ENCODE peak calls at places on chromosomes 1 and 21, in nine cellular contexts. I, C, W, P, A, R, Y, J and F are unnamed samples.

GRCh38 chr21:32929633-32930038 is 96.1 kb upstream of the OLIG2 start:
- DNase-seq in I (no peak), C (no peak), W (peak), P (no peak), A (no peak), R (no peak), Y (no peak), J (no peak), F (no peak)

GRCh38 chr1:66452162-66452561 is 81.8 kb upstream of the SGIP1 start:
- DNase-seq in I (no peak), C (no peak), W (no peak), P (no peak), A (no peak), R (no peak), Y (no peak), J (no peak), F (no peak)

GRCh38 chr1:2251786-2252185 is 23.7 kb downstream of the SKI start:
- DNase-seq in I (no peak), C (no peak), W (no peak), P (no peak), A (peak), R (no peak), Y (no peak), J (no peak), F (peak)

GRCh38 chr1:11648732-11649158 is 5.5 kb downstream of the FBXO2 start:
- DNase-seq in I (no peak), C (no peak), W (no peak), P (no peak), A (peak), R (no peak), Y (no peak), J (no peak), F (peak)

GRCh38 chr1:153483776-153484175 is 23.3 kb upstream of the S100A7 start:
- DNase-seq in I (no peak), C (no peak), W (no peak), P (no peak), A (no peak), R (no peak), Y (no peak), J (no peak), F (peak)

GRCh38 chr1:158586942-158587341 is 7.2 kb upstream of the OR10X1 start:
- DNase-seq in I (no peak), C (no peak), W (no peak), P (no peak), A (no peak), R (no peak), Y (no peak), J (no peak), F (no peak)

GRCh38 chr1:54475357-54476230 is 69.4 kb upstream of the SSBP3 start:
- DNase-seq in I (no peak), C (no peak), W (no peak), P (no peak), A (no peak), R (no peak), Y (no peak), J (no peak), F (no peak)

GRCh38 chr1:27397749-27398148 is 5.3 kb downstream of the GPR3 start:
- DNase-seq in I (no peak), C (no peak), W (no peak), P (no peak), A (no peak), R (no peak), Y (no peak), J (no peak), F (no peak)

GRCh38 chr1:221272940-221273339 is 393.7 kb downstream of the HLX start:
- DNase-seq in I (peak), C (no peak), W (no peak), P (no peak), A (no peak), R (no peak), Y (no peak), J (no peak), F (no peak)

GRCh38 chr21:45818276-45818903 is 163.2 kb upstream of the COL6A1 start:
- DNase-seq in I (peak), C (no peak), W (no peak), P (no peak), A (no peak), R (peak), Y (peak), J (no peak), F (no peak)

GRCh38 chr1:84365225-84366221 is 32.8 kb upstream of the DNASE2B start:
- DNase-seq in I (peak), C (no peak), W (no peak), P (no peak), A (no peak), R (peak), Y (peak), J (peak), F (peak)

GRCh38 chr1:42743302-42744029 is 3.4 kb upstream of the CLDN19 start:
- DNase-seq in I (no peak), C (no peak), W (no peak), P (no peak), A (no peak), R (no peak), Y (no peak), J (no peak), F (no peak)

GRCh38 chr1:235093685-235094592 is 34.7 kb downstream of the TOMM20 start:
- DNase-seq in I (peak), C (peak), W (peak), P (peak), A (peak), R (no peak), Y (peak), J (peak), F (peak)

GRCh38 chr1:16162163-16162822 is 6.4 kb upstream of the EPHA2 start:
- DNase-seq in I (no peak), C (no peak), W (no peak), P (no peak), A (no peak), R (no peak), Y (no peak), J (peak), F (peak)

GRCh38 chr21:44880762-44881585 is 7.5 kb upstream of the PTTG1IP start:
- DNase-seq in I (peak), C (no peak), W (no peak), P (no peak), A (no peak), R (peak), Y (peak), J (no peak), F (no peak)

GRCh38 chr1:111725192-111725591 is 14.0 kb downstream of the INKA2 start:
- DNase-seq in I (no peak), C (no peak), W (no peak), P (no peak), A (peak), R (no peak), Y (no peak), J (no peak), F (no peak)

GRCh38 chr1:67713071-67713806 is 28.2 kb downstream of the GADD45A start:
- DNase-seq in I (no peak), C (no peak), W (no peak), P (no peak), A (no peak), R (no peak), Y (peak), J (peak), F (peak)

GRCh38 chr21:38259665-38260064 is 2.9 kb downstream of the KCNJ15 start:
- DNase-seq in I (no peak), C (no peak), W (no peak), P (no peak), A (no peak), R (no peak), Y (no peak), J (no peak), F (no peak)

GRCh38 chr21:26124421-26124833 is 46.1 kb downstream of the APP start:
- DNase-seq in I (no peak), C (no peak), W (no peak), P (no peak), A (no peak), R (no peak), Y (no peak), J (no peak), F (no peak)

GRCh38 chr1:46501528-46501927 is 11.9 kb downstream of the DMBX1 start:
- DNase-seq in I (no peak), C (no peak), W (no peak), P (no peak), A (no peak), R (no peak), Y (no peak), J (no peak), F (no peak)

GRCh38 chr1:160567858-160568682 is 11.2 kb downstream of the CD84 start:
- DNase-seq in I (no peak), C (no peak), W (no peak), P (no peak), A (no peak), R (no peak), Y (no peak), J (no peak), F (peak)

GRCh38 chr1:101003012-101003650 is 22.5 kb downstream of the DPH5 start:
- DNase-seq in I (no peak), C (no peak), W (no peak), P (no peak), A (no peak), R (no peak), Y (no peak), J (no peak), F (no peak)

GRCh38 chr1:22876359-22877111 is 96.1 kb downstream of the LACTBL1 start:
- DNase-seq in I (no peak), C (no peak), W (no peak), P (no peak), A (no peak), R (no peak), Y (no peak), J (no peak), F (no peak)